ENCODE peak calls at places on chromosomes 6 and 20, in ten cellular contexts. One of them, this sample, is unnamed.
A peak's percentile ranks its signal among the peaks of the same experiment; 100 is the strongest.

GRCh38 chr6:71091946-71092345 is 135.1 kb upstream of the B3GAT2 start:
- DNase-seq in choroid plexus epithelial cell: no peak
- DNase-seq in fibroblast of lung: no peak
- DNase-seq in body of pancreas: no peak
- DNase-seq in GM12865: no peak
- DNase-seq in coronary artery: no peak
- DNase-seq in CD8-positive, alpha-beta T cell: no peak
- DNase-seq in mammary epithelial cell: no peak
- DNase-seq in AG04450: no peak
- DNase-seq in epithelial cell of esophagus: no peak
- DNase-seq in this sample: no peak

GRCh38 chr6:25359191-25359861 is 80.2 kb downstream of the CARMIL1 start:
- DNase-seq in choroid plexus epithelial cell: no peak
- DNase-seq in fibroblast of lung: peak; percentile 76
- DNase-seq in body of pancreas: peak; percentile 34
- DNase-seq in GM12865: no peak
- DNase-seq in coronary artery: no peak
- DNase-seq in CD8-positive, alpha-beta T cell: no peak
- DNase-seq in mammary epithelial cell: peak; percentile 58
- DNase-seq in AG04450: no peak
- DNase-seq in epithelial cell of esophagus: peak; percentile 87
- DNase-seq in this sample: no peak

GRCh38 chr6:149779644-149779963 is 30.1 kb downstream of the PCMT1 start:
- DNase-seq in choroid plexus epithelial cell: no peak
- DNase-seq in fibroblast of lung: no peak
- DNase-seq in body of pancreas: no peak
- DNase-seq in GM12865: no peak
- DNase-seq in coronary artery: no peak
- DNase-seq in CD8-positive, alpha-beta T cell: no peak
- DNase-seq in mammary epithelial cell: no peak
- DNase-seq in AG04450: no peak
- DNase-seq in epithelial cell of esophagus: no peak
- DNase-seq in this sample: no peak

GRCh38 chr6:150863213-150863928 is 2.1 kb upstream of the MTHFD1L start:
- DNase-seq in choroid plexus epithelial cell: no peak
- DNase-seq in fibroblast of lung: no peak
- DNase-seq in body of pancreas: no peak
- DNase-seq in GM12865: no peak
- DNase-seq in coronary artery: no peak
- DNase-seq in CD8-positive, alpha-beta T cell: no peak
- DNase-seq in mammary epithelial cell: no peak
- DNase-seq in AG04450: no peak
- DNase-seq in epithelial cell of esophagus: no peak
- DNase-seq in this sample: no peak

GRCh38 chr6:170165085-170165484 is 125.8 kb downstream of the DLL1 start:
- DNase-seq in choroid plexus epithelial cell: no peak
- DNase-seq in fibroblast of lung: no peak
- DNase-seq in body of pancreas: peak; percentile 25
- DNase-seq in GM12865: no peak
- DNase-seq in coronary artery: no peak
- DNase-seq in CD8-positive, alpha-beta T cell: no peak
- DNase-seq in mammary epithelial cell: no peak
- DNase-seq in AG04450: no peak
- DNase-seq in epithelial cell of esophagus: no peak
- DNase-seq in this sample: no peak

GRCh38 chr20:60764771-60765170 is 487.3 kb upstream of the CDH4 start:
- DNase-seq in choroid plexus epithelial cell: no peak
- DNase-seq in fibroblast of lung: no peak
- DNase-seq in body of pancreas: no peak
- DNase-seq in GM12865: no peak
- DNase-seq in coronary artery: no peak
- DNase-seq in CD8-positive, alpha-beta T cell: no peak
- DNase-seq in mammary epithelial cell: no peak
- DNase-seq in AG04450: no peak
- DNase-seq in epithelial cell of esophagus: no peak
- DNase-seq in this sample: no peak

GRCh38 chr6:45714795-45715507 is 300.7 kb downstream of the CLIC5 start:
- DNase-seq in choroid plexus epithelial cell: peak; percentile 94
- DNase-seq in fibroblast of lung: peak; percentile 92
- DNase-seq in body of pancreas: peak; percentile 72
- DNase-seq in GM12865: peak; percentile 83
- DNase-seq in coronary artery: no peak
- DNase-seq in CD8-positive, alpha-beta T cell: peak; percentile 49
- DNase-seq in mammary epithelial cell: peak; percentile 64
- DNase-seq in AG04450: peak; percentile 69
- DNase-seq in epithelial cell of esophagus: peak; percentile 81
- DNase-seq in this sample: peak; percentile 86

GRCh38 chr6:28982476-28983266 is 22.4 kb downstream of the ZNF311 start:
- DNase-seq in choroid plexus epithelial cell: peak; percentile 80
- DNase-seq in fibroblast of lung: peak; percentile 72
- DNase-seq in body of pancreas: peak; percentile 22
- DNase-seq in GM12865: peak; percentile 26
- DNase-seq in coronary artery: no peak
- DNase-seq in CD8-positive, alpha-beta T cell: no peak
- DNase-seq in mammary epithelial cell: peak; percentile 65
- DNase-seq in AG04450: no peak
- DNase-seq in epithelial cell of esophagus: peak; percentile 69
- DNase-seq in this sample: no peak

GRCh38 chr20:44704551-44704971 is 10.6 kb upstream of the CCN5 start:
- DNase-seq in choroid plexus epithelial cell: peak; percentile 70
- DNase-seq in fibroblast of lung: peak; percentile 77
- DNase-seq in body of pancreas: no peak
- DNase-seq in GM12865: no peak
- DNase-seq in coronary artery: no peak
- DNase-seq in CD8-positive, alpha-beta T cell: no peak
- DNase-seq in mammary epithelial cell: no peak
- DNase-seq in AG04450: peak; percentile 51
- DNase-seq in epithelial cell of esophagus: no peak
- DNase-seq in this sample: peak; percentile 81

GRCh38 chr6:128368213-128369000 is 152.0 kb downstream of the PTPRK start:
- DNase-seq in choroid plexus epithelial cell: no peak
- DNase-seq in fibroblast of lung: no peak
- DNase-seq in body of pancreas: no peak
- DNase-seq in GM12865: no peak
- DNase-seq in coronary artery: no peak
- DNase-seq in CD8-positive, alpha-beta T cell: no peak
- DNase-seq in mammary epithelial cell: no peak
- DNase-seq in AG04450: no peak
- DNase-seq in epithelial cell of esophagus: no peak
- DNase-seq in this sample: no peak

GRCh38 chr6:101489456-101489855 is 95.9 kb downstream of the GRIK2 start:
- DNase-seq in choroid plexus epithelial cell: no peak
- DNase-seq in fibroblast of lung: no peak
- DNase-seq in body of pancreas: no peak
- DNase-seq in GM12865: no peak
- DNase-seq in coronary artery: no peak
- DNase-seq in CD8-positive, alpha-beta T cell: no peak
- DNase-seq in mammary epithelial cell: no peak
- DNase-seq in AG04450: no peak
- DNase-seq in epithelial cell of esophagus: no peak
- DNase-seq in this sample: no peak

GRCh38 chr6:167824591-167825041 is 2.1 kb upstream of the AFDN start:
- DNase-seq in choroid plexus epithelial cell: no peak
- DNase-seq in fibroblast of lung: no peak
- DNase-seq in body of pancreas: no peak
- DNase-seq in GM12865: no peak
- DNase-seq in coronary artery: no peak
- DNase-seq in CD8-positive, alpha-beta T cell: no peak
- DNase-seq in mammary epithelial cell: no peak
- DNase-seq in AG04450: no peak
- DNase-seq in epithelial cell of esophagus: no peak
- DNase-seq in this sample: no peak

GRCh38 chr20:9359561-9360308 is 154.7 kb upstream of the LAMP5 start:
- DNase-seq in choroid plexus epithelial cell: peak; percentile 89
- DNase-seq in fibroblast of lung: peak; percentile 82
- DNase-seq in body of pancreas: peak; percentile 63
- DNase-seq in GM12865: peak; percentile 33
- DNase-seq in coronary artery: no peak
- DNase-seq in CD8-positive, alpha-beta T cell: no peak
- DNase-seq in mammary epithelial cell: peak; percentile 30
- DNase-seq in AG04450: no peak
- DNase-seq in epithelial cell of esophagus: peak; percentile 68
- DNase-seq in this sample: peak; percentile 51

GRCh38 chr20:674936-675452 is 608 bp downstream of the SCRT2 start:
- DNase-seq in choroid plexus epithelial cell: no peak
- DNase-seq in fibroblast of lung: no peak
- DNase-seq in body of pancreas: no peak
- DNase-seq in GM12865: no peak
- DNase-seq in coronary artery: no peak
- DNase-seq in CD8-positive, alpha-beta T cell: no peak
- DNase-seq in mammary epithelial cell: no peak
- DNase-seq in AG04450: no peak
- DNase-seq in epithelial cell of esophagus: no peak
- DNase-seq in this sample: no peak

GRCh38 chr20:64116016-64116415 is 8.7 kb upstream of the NPBWR2 start:
- DNase-seq in choroid plexus epithelial cell: no peak
- DNase-seq in fibroblast of lung: no peak
- DNase-seq in body of pancreas: no peak
- DNase-seq in GM12865: no peak
- DNase-seq in coronary artery: no peak
- DNase-seq in CD8-positive, alpha-beta T cell: no peak
- DNase-seq in mammary epithelial cell: no peak
- DNase-seq in AG04450: no peak
- DNase-seq in epithelial cell of esophagus: no peak
- DNase-seq in this sample: no peak

GRCh38 chr20:3677733-3678132 is 4.1 kb downstream of the ADAM33 start:
- DNase-seq in choroid plexus epithelial cell: peak; percentile 37
- DNase-seq in fibroblast of lung: peak; percentile 53
- DNase-seq in body of pancreas: no peak
- DNase-seq in GM12865: no peak
- DNase-seq in coronary artery: no peak
- DNase-seq in CD8-positive, alpha-beta T cell: no peak
- DNase-seq in mammary epithelial cell: no peak
- DNase-seq in AG04450: no peak
- DNase-seq in epithelial cell of esophagus: no peak
- DNase-seq in this sample: no peak

GRCh38 chr6:10424005-10424404 is 9.1 kb upstream of the TFAP2A start:
- DNase-seq in choroid plexus epithelial cell: no peak
- DNase-seq in fibroblast of lung: no peak
- DNase-seq in body of pancreas: no peak
- DNase-seq in GM12865: no peak
- DNase-seq in coronary artery: no peak
- DNase-seq in CD8-positive, alpha-beta T cell: no peak
- DNase-seq in mammary epithelial cell: no peak
- DNase-seq in AG04450: no peak
- DNase-seq in epithelial cell of esophagus: peak; percentile 27
- DNase-seq in this sample: no peak

GRCh38 chr20:47502801-47503239 is 1.1 kb downstream of the NCOA3 start:
- DNase-seq in choroid plexus epithelial cell: peak; percentile 51
- DNase-seq in fibroblast of lung: peak; percentile 54
- DNase-seq in body of pancreas: peak; percentile 6
- DNase-seq in GM12865: peak; percentile 74
- DNase-seq in coronary artery: no peak
- DNase-seq in CD8-positive, alpha-beta T cell: peak; percentile 21
- DNase-seq in mammary epithelial cell: peak; percentile 50
- DNase-seq in AG04450: no peak
- DNase-seq in epithelial cell of esophagus: peak; percentile 43
- DNase-seq in this sample: no peak
- H3K4me3 ChIP-seq in choroid plexus epithelial cell: peak overlapping the region; percentile 89
- H3K4me3 ChIP-seq in fibroblast of lung: peak overlapping the region; percentile 98
- H3K4me3 ChIP-seq in body of pancreas: peak overlapping the region; percentile 68
- H3K4me3 ChIP-seq in GM12865: peak overlapping the region; percentile 89
- H3K4me3 ChIP-seq in coronary artery: peak overlapping the region; percentile 97
- H3K4me3 ChIP-seq in CD8-positive, alpha-beta T cell: peak overlapping the region; percentile 60
- H3K4me3 ChIP-seq in mammary epithelial cell: peak overlapping the region; percentile 81
- H3K4me3 ChIP-seq in AG04450: peak overlapping the region; percentile 78
- H3K4me3 ChIP-seq in epithelial cell of esophagus: peak overlapping the region; percentile 77
- H3K4me3 ChIP-seq in this sample: peak overlapping the region; percentile 73

GRCh38 chr6:6724319-6725119 is 136.0 kb downstream of the LY86 start:
- DNase-seq in choroid plexus epithelial cell: peak; percentile 87
- DNase-seq in fibroblast of lung: peak; percentile 89
- DNase-seq in body of pancreas: peak; percentile 82
- DNase-seq in GM12865: peak; percentile 69
- DNase-seq in coronary artery: no peak
- DNase-seq in CD8-positive, alpha-beta T cell: peak; percentile 69
- DNase-seq in mammary epithelial cell: peak; percentile 55
- DNase-seq in AG04450: peak; percentile 45
- DNase-seq in epithelial cell of esophagus: peak; percentile 72
- DNase-seq in this sample: peak; percentile 44
- TF ChIP-seq CTCF in choroid plexus epithelial cell: peak; percentile 72
- TF ChIP-seq CTCF in fibroblast of lung: peak; percentile 63
- TF ChIP-seq CTCF in body of pancreas: peak; percentile 85
- TF ChIP-seq CTCF in GM12865: peak; percentile 64
- TF ChIP-seq CTCF in coronary artery: no peak
- TF ChIP-seq CTCF in CD8-positive, alpha-beta T cell: peak; percentile 63
- TF ChIP-seq CTCF in mammary epithelial cell: peak; percentile 78
- TF ChIP-seq CTCF in AG04450: peak; percentile 69
- TF ChIP-seq CTCF in epithelial cell of esophagus: peak; percentile 78
- TF ChIP-seq CTCF in this sample: peak; percentile 75

GRCh38 chr6:148771212-148771601 is 24.4 kb downstream of the UST start:
- DNase-seq in choroid plexus epithelial cell: no peak
- DNase-seq in fibroblast of lung: no peak
- DNase-seq in body of pancreas: peak; percentile 31
- DNase-seq in GM12865: no peak
- DNase-seq in coronary artery: no peak
- DNase-seq in CD8-positive, alpha-beta T cell: no peak
- DNase-seq in mammary epithelial cell: no peak
- DNase-seq in AG04450: no peak
- DNase-seq in epithelial cell of esophagus: peak; percentile 18
- DNase-seq in this sample: no peak
- H3K4me3 ChIP-seq in choroid plexus epithelial cell: no peak overlapping the region
- H3K4me3 ChIP-seq in fibroblast of lung: no peak overlapping the region
- H3K4me3 ChIP-seq in body of pancreas: no peak overlapping the region
- H3K4me3 ChIP-seq in GM12865: no peak overlapping the region
- H3K4me3 ChIP-seq in coronary artery: no peak overlapping the region
- H3K4me3 ChIP-seq in CD8-positive, alpha-beta T cell: no peak overlapping the region
- H3K4me3 ChIP-seq in mammary epithelial cell: no peak overlapping the region
- H3K4me3 ChIP-seq in AG04450: no peak overlapping the region
- H3K4me3 ChIP-seq in epithelial cell of esophagus: no peak overlapping the region
- H3K4me3 ChIP-seq in this sample: no peak overlapping the region

GRCh38 chr20:37904008-37904675 is 1.2 kb downstream of the VSTM2L start:
- DNase-seq in choroid plexus epithelial cell: no peak
- DNase-seq in fibroblast of lung: no peak
- DNase-seq in body of pancreas: no peak
- DNase-seq in GM12865: no peak
- DNase-seq in coronary artery: no peak
- DNase-seq in CD8-positive, alpha-beta T cell: no peak
- DNase-seq in mammary epithelial cell: no peak
- DNase-seq in AG04450: no peak
- DNase-seq in epithelial cell of esophagus: no peak
- DNase-seq in this sample: no peak

GRCh38 chr20:37901280-37901666 is 1.7 kb upstream of the VSTM2L start:
- DNase-seq in choroid plexus epithelial cell: peak; percentile 39
- DNase-seq in fibroblast of lung: no peak
- DNase-seq in body of pancreas: no peak
- DNase-seq in GM12865: no peak
- DNase-seq in coronary artery: no peak
- DNase-seq in CD8-positive, alpha-beta T cell: no peak
- DNase-seq in mammary epithelial cell: no peak
- DNase-seq in AG04450: no peak
- DNase-seq in epithelial cell of esophagus: no peak
- DNase-seq in this sample: no peak

GRCh38 chr20:37903317-37904007 is 535 bp downstream of the VSTM2L start:
- DNase-seq in choroid plexus epithelial cell: no peak
- DNase-seq in fibroblast of lung: no peak
- DNase-seq in body of pancreas: no peak
- DNase-seq in GM12865: no peak
- DNase-seq in coronary artery: no peak
- DNase-seq in CD8-positive, alpha-beta T cell: no peak
- DNase-seq in mammary epithelial cell: no peak
- DNase-seq in AG04450: no peak
- DNase-seq in epithelial cell of esophagus: no peak
- DNase-seq in this sample: no peak

GRCh38 chr20:37902504-37903313 is at the start of gene VSTM2L:
- DNase-seq in choroid plexus epithelial cell: peak; percentile 86
- DNase-seq in fibroblast of lung: peak; percentile 72
- DNase-seq in body of pancreas: no peak
- DNase-seq in GM12865: peak; percentile 44
- DNase-seq in coronary artery: no peak
- DNase-seq in CD8-positive, alpha-beta T cell: no peak
- DNase-seq in mammary epithelial cell: peak; percentile 53
- DNase-seq in AG04450: peak; percentile 16
- DNase-seq in epithelial cell of esophagus: peak; percentile 74
- DNase-seq in this sample: no peak

GRCh38 chr20:37901667-37902503 is 1.0 kb upstream of the VSTM2L start:
- DNase-seq in choroid plexus epithelial cell: peak; percentile 92
- DNase-seq in fibroblast of lung: peak; percentile 81
- DNase-seq in body of pancreas: peak; percentile 33
- DNase-seq in GM12865: peak; percentile 89
- DNase-seq in coronary artery: no peak
- DNase-seq in CD8-positive, alpha-beta T cell: no peak
- DNase-seq in mammary epithelial cell: peak; percentile 62
- DNase-seq in AG04450: peak; percentile 3
- DNase-seq in epithelial cell of esophagus: peak; percentile 80
- DNase-seq in this sample: peak; percentile 17
- TF ChIP-seq CTCF in choroid plexus epithelial cell: peak; percentile 80
- TF ChIP-seq CTCF in fibroblast of lung: peak; percentile 57
- TF ChIP-seq CTCF in body of pancreas: peak; percentile 40
- TF ChIP-seq CTCF in GM12865: peak; percentile 73
- TF ChIP-seq CTCF in coronary artery: no peak
- TF ChIP-seq CTCF in CD8-positive, alpha-beta T cell: no peak
- TF ChIP-seq CTCF in mammary epithelial cell: peak; percentile 57
- TF ChIP-seq CTCF in AG04450: peak; percentile 46
- TF ChIP-seq CTCF in epithelial cell of esophagus: peak; percentile 48
- TF ChIP-seq CTCF in this sample: peak; percentile 49

This sample was measured in HFF-Myc.